ENCODE peak calls at places on chromosomes 11 and 22, in six cellular contexts. F, Y, V, X, J and B are unnamed samples.
A peak's percentile ranks its signal among the peaks of the same experiment; 100 is the strongest.

GRCh38 chr22:39514373-39514973 is 5.9 kb upstream of the ATF4 start:
- DNase-seq in F (no peak), Y (peak; percentile 49), V (peak; percentile 73), X (peak; percentile 51), J (peak; percentile 58), B (peak; percentile 31)

GRCh38 chr11:46738887-46739286 is 19.9 kb downstream of the F2 start:
- DNase-seq in F (no peak), Y (no peak), V (no peak), X (no peak), J (no peak), B (no peak)

GRCh38 chr11:69912911-69913451 is 93.8 kb upstream of the FGF3 start:
- DNase-seq in F (no peak), Y (peak; percentile 9), V (no peak), X (no peak), J (no peak), B (no peak)

GRCh38 chr11:2694995-2695939 is 4.5 kb downstream of the KCNQ1OT1 start:
- DNase-seq in F (no peak), Y (no peak), V (no peak), X (no peak), J (no peak), B (no peak)

GRCh38 chr11:76700177-76701100 is 29.9 kb upstream of the LRRC32 start:
- DNase-seq in F (no peak), Y (peak; percentile 65), V (no peak), X (no peak), J (peak; percentile 64), B (no peak)

GRCh38 chr11:83641511-83641910 is 355.3 kb upstream of the CCDC90B start:
- DNase-seq in F (no peak), Y (peak; percentile 66), V (no peak), X (no peak), J (peak; percentile 37), B (no peak)

GRCh38 chr11:11476971-11477645 is 124.1 kb upstream of the CSNK2A3 start:
- DNase-seq in F (no peak), Y (no peak), V (no peak), X (no peak), J (no peak), B (no peak)

GRCh38 chr11:60699282-60699681 is at the start of gene MS4A8:
- DNase-seq in F (peak; percentile 91), Y (no peak), V (no peak), X (no peak), J (no peak), B (no peak)

GRCh38 chr11:108984021-108984420 is 319.2 kb downstream of the DDX10 start:
- DNase-seq in F (no peak), Y (no peak), V (no peak), X (no peak), J (no peak), B (no peak)

GRCh38 chr22:22396741-22397291 is 111.7 kb downstream of the ZNF280B start:
- DNase-seq in F (no peak), Y (no peak), V (no peak), X (no peak), J (no peak), B (no peak)

GRCh38 chr22:42299586-42300285 is 29.3 kb upstream of the TCF20 start:
- DNase-seq in F (no peak), Y (no peak), V (peak; percentile 71), X (no peak), J (no peak), B (peak; percentile 50)

GRCh38 chr22:46029036-46029435 is 52.1 kb upstream of the WNT7B start:
- DNase-seq in F (no peak), Y (no peak), V (no peak), X (no peak), J (no peak), B (no peak)

GRCh38 chr11:23205156-23205871 is 345.0 kb upstream of the CCDC179 start:
- DNase-seq in F (no peak), Y (no peak), V (no peak), X (no peak), J (peak; percentile 10), B (no peak)

GRCh38 chr11:2750101-2750509 is 50.3 kb upstream of the KCNQ1OT1 start:
- DNase-seq in F (no peak), Y (peak; percentile 13), V (no peak), X (no peak), J (no peak), B (no peak)

GRCh38 chr11:27039873-27040272 is 742 bp upstream of the BBOX1 start:
- DNase-seq in F (no peak), Y (no peak), V (no peak), X (no peak), J (no peak), B (no peak)

GRCh38 chr22:45312415-45312814 is 2.7 kb downstream of the FAM118A start:
- DNase-seq in F (no peak), Y (no peak), V (no peak), X (no peak), J (no peak), B (no peak)

GRCh38 chr11:64745523-64746328 is 1.8 kb upstream of the RASGRP2 start:
- DNase-seq in F (no peak), Y (peak; percentile 93), V (peak; percentile 83), X (peak; percentile 46), J (peak; percentile 53), B (peak; percentile 80)

GRCh38 chr11:7605544-7605943 is 67.8 kb downstream of the CYB5R2 start:
- DNase-seq in F (no peak), Y (no peak), V (no peak), X (no peak), J (peak; percentile 78), B (no peak)

GRCh38 chr11:9264381-9265210 is 554 bp downstream of the DENND5A start:
- DNase-seq in F (no peak), Y (peak; percentile 63), V (peak; percentile 50), X (peak; percentile 33), J (peak; percentile 89), B (no peak)

GRCh38 chr11:19954899-19955298 is 205.4 kb downstream of the DBX1 start:
- DNase-seq in F (no peak), Y (no peak), V (no peak), X (no peak), J (peak; percentile 48), B (no peak)

GRCh38 chr22:35597692-35598395 is 19.3 kb downstream of the MB start:
- DNase-seq in F (no peak), Y (no peak), V (no peak), X (no peak), J (no peak), B (no peak)

GRCh38 chr11:117910525-117910924 is 18.7 kb downstream of the TMPRSS13 start:
- DNase-seq in F (no peak), Y (peak; percentile 14), V (no peak), X (no peak), J (no peak), B (no peak)

GRCh38 chr11:108654994-108655631 is 9.8 kb upstream of the DDX10 start:
- DNase-seq in F (no peak), Y (peak; percentile 29), V (no peak), X (no peak), J (peak; percentile 63), B (no peak)

GRCh38 chr22:46381142-46381541 is 45.6 kb downstream of the TRMU start:
- DNase-seq in F (no peak), Y (no peak), V (no peak), X (no peak), J (no peak), B (no peak)

GRCh38 chr11:120141144-120142071 is 3.5 kb upstream of the TRIM29 start:
- DNase-seq in F (no peak), Y (no peak), V (no peak), X (no peak), J (no peak), B (no peak)

GRCh38 chr11:10109836-10110235 is 184.2 kb downstream of the SBF2 start:
- DNase-seq in F (no peak), Y (no peak), V (no peak), X (no peak), J (peak; percentile 93), B (no peak)

GRCh38 chr11:117887431-117888139 is 11.1 kb upstream of the FXYD6 start:
- DNase-seq in F (no peak), Y (no peak), V (no peak), X (no peak), J (no peak), B (no peak)

GRCh38 chr11:120881591-120881990 is 142.3 kb upstream of the TBCEL start:
- DNase-seq in F (no peak), Y (no peak), V (no peak), X (no peak), J (peak; percentile 8), B (no peak)

GRCh38 chr11:62856333-62856910 is 17.0 kb upstream of the WDR74 start:
- DNase-seq in F (no peak), Y (no peak), V (no peak), X (no peak), J (no peak), B (no peak)

GRCh38 chr11:34160791-34161190 is 55.4 kb downstream of the NAT10 start:
- DNase-seq in F (no peak), Y (no peak), V (no peak), X (no peak), J (no peak), B (no peak)

GRCh38 chr22:30436196-30436595 is 10.6 kb downstream of the MTFP1 start:
- DNase-seq in F (no peak), Y (no peak), V (no peak), X (no peak), J (no peak), B (no peak)

GRCh38 chr11:111047376-111047775 is 198.1 kb upstream of the POU2AF2 start:
- DNase-seq in F (peak; percentile 18), Y (no peak), V (no peak), X (no peak), J (no peak), B (no peak)

GRCh38 chr11:10659339-10660216 is 34.0 kb downstream of the IRAG1 start:
- DNase-seq in F (no peak), Y (peak; percentile 68), V (no peak), X (no peak), J (peak; percentile 73), B (no peak)

GRCh38 chr22:46843691-46844297 is 81.3 kb downstream of the TBC1D22A start:
- DNase-seq in F (no peak), Y (no peak), V (no peak), X (no peak), J (no peak), B (no peak)